ENCODE peak calls at places on chromosomes 1 and 21, in ten cellular contexts. T is sigmoid colon, W is suprapubic skin, B is heart right ventricle, R is neuronal stem cell, S is A673, N is BJ, V is Karpas-422, U is tibial artery, P is Peyer's patch. K is an unnamed sample. For H3K36me3, the result is how much of the 10 kb centered on the place peaks cover.

GRCh38 chr21:33655591-33656221 is 13.4 kb downstream of the ITSN1 start:
- DNase-seq in R (no peak), B (no peak), U (no peak), W (no peak), P (no peak), V (no peak), N (no peak), S (peak), T (no peak), K (no peak)

GRCh38 chr1:29062157-29062942 is 61.4 kb downstream of the TMEM200B start:
- DNase-seq in P (no peak), B (no peak), R (no peak), W (no peak), S (no peak), N (no peak), V (no peak), T (no peak), U (no peak), K (no peak)

GRCh38 chr1:110288111-110288510 is 51.1 kb upstream of the RBM15 start:
- DNase-seq in B (no peak), N (no peak), W (no peak), R (no peak), T (no peak), V (no peak), U (no peak), S (no peak), P (no peak), K (no peak)

GRCh38 chr1:56061824-56062223 is 517.5 kb downstream of the PLPP3 start:
- DNase-seq in V (peak), W (no peak), T (no peak), U (no peak), R (no peak), N (no peak), B (no peak), P (no peak), S (no peak), K (no peak)

GRCh38 chr1:4510276-4510691 is 144.1 kb upstream of the AJAP1 start:
- DNase-seq in B (no peak), T (no peak), V (no peak), N (no peak), W (no peak), P (no peak), R (no peak), U (peak), S (no peak), K (no peak)

GRCh38 chr1:192151176-192151575 is 7.1 kb upstream of the RGS18 start:
- DNase-seq in U (no peak), N (no peak), P (no peak), B (no peak), R (no peak), W (no peak), V (no peak), T (no peak), S (no peak), K (no peak)

GRCh38 chr1:31705080-31705866 is 1.5 kb upstream of the COL16A1 start:
- DNase-seq in S (peak), T (peak), U (peak), P (peak), B (peak), V (peak), N (no peak), R (no peak), W (peak), K (peak)

GRCh38 chr21:38439957-38440356 is 58.3 kb downstream of the ERG start:
- DNase-seq in S (no peak), T (no peak), U (no peak), B (no peak), V (no peak), R (no peak), W (no peak), P (no peak), N (no peak), K (no peak)

GRCh38 chr21:44615881-44616590 is 4.2 kb downstream of the KRTAP10-8 start:
- DNase-seq in V (no peak), B (no peak), R (no peak), T (no peak), S (no peak), W (no peak), U (no peak), P (peak), N (no peak), K (no peak)

GRCh38 chr1:60160141-60160540 is 86.6 kb upstream of the C1orf87 start:
- DNase-seq in V (no peak), B (no peak), T (no peak), W (no peak), U (no peak), N (peak), R (no peak), S (no peak), P (no peak), K (no peak)

GRCh38 chr1:42163536-42164503 is 725 bp downstream of the GUCA2A start:
- DNase-seq in S (no peak), R (no peak), U (no peak), W (no peak), N (no peak), B (no peak), P (no peak), T (peak), V (no peak), K (no peak)

GRCh38 chr1:20481158-20481617 is 4.8 kb downstream of the CAMK2N1 start:
- DNase-seq in V (no peak), T (no peak), P (peak), N (no peak), B (no peak), S (no peak), U (no peak), W (no peak), R (no peak), K (no peak)

GRCh38 chr1:64975127-64975526 is 8.8 kb upstream of the JAK1 start:
- DNase-seq in U (no peak), N (no peak), W (no peak), B (no peak), S (no peak), R (no peak), P (no peak), T (no peak), V (no peak), K (no peak)

GRCh38 chr1:203665986-203666385 is 39.4 kb downstream of the ATP2B4 start:
- DNase-seq in T (no peak), V (no peak), S (no peak), R (no peak), P (no peak), N (no peak), W (no peak), U (no peak), B (no peak), K (no peak)

GRCh38 chr1:224107282-224107625 is 6.7 kb upstream of the FBXO28 start:
- DNase-seq in S (no peak), W (no peak), U (no peak), T (no peak), B (no peak), R (no peak), N (no peak), P (no peak), V (no peak), K (no peak)

GRCh38 chr1:22001409-22001808 is at the start of gene CELA3A:
- DNase-seq in W (peak), U (no peak), R (no peak), V (no peak), B (no peak), P (peak), S (no peak), T (no peak), N (no peak), K (no peak)

GRCh38 chr1:91070274-91070673 is 48.4 kb upstream of the ZNF644 start:
- DNase-seq in S (no peak), N (no peak), W (no peak), U (no peak), P (no peak), R (no peak), T (no peak), B (no peak), V (no peak), K (no peak)

GRCh38 chr1:20578721-20579380 is 10.0 kb upstream of the CDA start:
- DNase-seq in U (no peak), S (no peak), N (no peak), R (no peak), W (no peak), B (no peak), V (no peak), P (no peak), T (no peak), K (no peak)

GRCh38 chr21:43308101-43308500 is 118.8 kb downstream of the SIK1 start:
- DNase-seq in U (no peak), T (peak), R (no peak), V (no peak), S (no peak), P (no peak), B (no peak), W (peak), N (no peak), K (no peak)

GRCh38 chr1:223271085-223271781 is 92.7 kb downstream of the SUSD4 start:
- DNase-seq in R (no peak), P (no peak), B (no peak), W (no peak), V (no peak), S (no peak), T (no peak), N (no peak), U (no peak), K (no peak)

GRCh38 chr1:2494323-2494693 is 18.2 kb downstream of the PLCH2 start:
- DNase-seq in S (no peak), N (peak), U (no peak), V (no peak), B (no peak), R (no peak), W (no peak), P (peak), T (peak), K (no peak)

GRCh38 chr1:2638466-2639115 is 5.8 kb upstream of the MMEL1 start:
- DNase-seq in N (no peak), B (no peak), U (no peak), T (peak), P (no peak), R (no peak), S (no peak), W (no peak), V (no peak), K (no peak)

GRCh38 chr1:76038306-76039004 is 36.1 kb upstream of the ST6GALNAC3 start:
- DNase-seq in P (no peak), T (no peak), W (no peak), R (no peak), S (peak), N (no peak), B (no peak), U (no peak), V (no peak), K (no peak)

GRCh38 chr1:155900161-155900560 is 11.0 kb downstream of the RIT1 start:
- DNase-seq in U (no peak), W (no peak), N (no peak), R (no peak), S (no peak), B (no peak), T (no peak), P (no peak), V (no peak), K (no peak)

GRCh38 chr21:30434033-30434631 is 4.1 kb downstream of the KRTAP13-4 start:
- DNase-seq in B (no peak), U (no peak), N (no peak), W (no peak), P (no peak), T (no peak), S (peak), V (peak), R (peak), K (no peak)

GRCh38 chr1:201050515-201051277 is 27.2 kb upstream of the KIF21B start:
- DNase-seq in U (no peak), W (no peak), P (no peak), B (no peak), N (no peak), V (peak), R (no peak), T (no peak), S (no peak), K (no peak)

GRCh38 chr1:3651939-3652537 is at the start of gene TP73:
- DNase-seq in B (no peak), S (peak), W (peak), P (no peak), R (no peak), N (no peak), U (no peak), T (no peak), V (no peak), K (no peak)

GRCh38 chr1:40901886-40902633 is 39.9 kb upstream of the CITED4 start:
- DNase-seq in T (no peak), N (no peak), V (no peak), R (no peak), S (no peak), B (peak), P (no peak), W (no peak), U (peak), K (no peak)

GRCh38 chr1:181043025-181043880 is 9.5 kb downstream of the MR1 start:
- DNase-seq in B (no peak), U (peak), P (peak), V (peak), W (no peak), N (no peak), S (no peak), T (no peak), R (no peak), K (no peak)

GRCh38 chr1:19203440-19203839 is 6.6 kb downstream of the UBR4 start:
- DNase-seq in P (peak), N (no peak), W (no peak), R (no peak), U (peak), B (peak), S (no peak), V (no peak), T (peak), K (no peak)

GRCh38 chr1:204578867-204579664 is 62.9 kb downstream of the MDM4 start:
- DNase-seq in R (no peak), N (no peak), T (peak), W (no peak), P (peak), B (peak), U (no peak), S (peak), V (peak), K (no peak)

GRCh38 chr1:43360616-43361015 is 1.8 kb downstream of the CDC20 start:
- DNase-seq in B (no peak), W (no peak), S (no peak), P (no peak), N (no peak), V (no peak), T (no peak), R (no peak), U (no peak), K (no peak)
- H3K4me3 ChIP-seq in B (no peak), W (no peak), S (peak), P (no peak), N (peak), V (peak), T (no peak), R (peak), U (no peak), K (no peak)

DNA sequence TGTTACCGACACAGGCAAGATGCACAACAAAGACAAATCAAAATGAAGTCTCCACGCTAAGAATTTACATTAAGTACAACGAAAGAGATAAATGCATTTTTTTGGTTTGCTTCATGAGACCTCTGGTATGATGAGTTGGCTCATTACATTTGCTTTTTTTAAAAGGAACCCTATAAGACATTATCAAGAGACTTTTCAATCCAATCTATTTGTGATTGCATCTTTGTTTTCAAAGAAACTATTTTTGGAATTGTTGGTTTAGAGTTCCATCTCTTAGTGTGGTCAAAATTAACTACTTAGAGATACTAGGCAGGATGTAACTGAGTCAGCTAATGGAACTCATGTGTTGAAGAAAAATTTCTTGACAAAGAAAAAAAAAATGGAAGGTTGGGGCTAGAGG is 200.1 kb downstream of the ZC3H11B start:
- DNase-seq in S (no peak), R (no peak), P (no peak), B (no peak), W (no peak), U (no peak), T (no peak), V (no peak), N (peak), K (no peak)
- H3K36me3 ChIP-seq in S (under half), R (under half), P (under half), B (under half), W (under half), U (under half), T (under half), V (under half), N (under half), K (under half)

GRCh38 chr21:28156590-28156989 is 836.1 kb downstream of the LTN1 start:
- DNase-seq in P (no peak), V (no peak), W (no peak), T (no peak), S (no peak), U (no peak), B (no peak), R (no peak), N (no peak), K (no peak)

GRCh38 chr21:28159396-28159795 is 833.3 kb downstream of the LTN1 start:
- DNase-seq in T (no peak), N (no peak), B (no peak), P (no peak), R (no peak), V (no peak), U (no peak), S (no peak), W (no peak), K (no peak)

DNA sequence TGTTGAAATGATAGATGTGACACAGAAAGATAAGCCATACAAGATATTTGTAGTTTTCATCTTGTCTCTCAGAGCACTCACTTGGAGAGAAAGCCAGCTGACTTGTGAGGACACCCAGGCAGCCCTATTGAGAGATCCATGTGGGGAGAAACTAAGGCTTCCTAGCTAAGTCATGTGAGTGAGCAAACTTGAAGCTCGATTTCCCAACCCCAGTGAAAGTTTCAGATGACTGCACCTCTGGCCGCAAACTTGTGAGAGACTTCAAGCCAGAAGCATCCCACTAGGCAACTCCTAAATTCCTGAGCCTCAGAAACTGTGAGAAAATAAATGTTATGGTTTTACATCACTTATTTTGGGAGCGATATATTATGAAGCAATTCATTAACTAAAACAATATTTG is 832.3 kb downstream of the LTN1 start:
- DNase-seq in T (no peak), P (no peak), W (peak), R (no peak), U (peak), V (no peak), N (no peak), S (no peak), B (no peak), K (no peak)
- H3K4me3 ChIP-seq in T (no peak), P (no peak), W (no peak), R (no peak), U (no peak), V (no peak), N (no peak), S (no peak), B (no peak), K (no peak)

DNA sequence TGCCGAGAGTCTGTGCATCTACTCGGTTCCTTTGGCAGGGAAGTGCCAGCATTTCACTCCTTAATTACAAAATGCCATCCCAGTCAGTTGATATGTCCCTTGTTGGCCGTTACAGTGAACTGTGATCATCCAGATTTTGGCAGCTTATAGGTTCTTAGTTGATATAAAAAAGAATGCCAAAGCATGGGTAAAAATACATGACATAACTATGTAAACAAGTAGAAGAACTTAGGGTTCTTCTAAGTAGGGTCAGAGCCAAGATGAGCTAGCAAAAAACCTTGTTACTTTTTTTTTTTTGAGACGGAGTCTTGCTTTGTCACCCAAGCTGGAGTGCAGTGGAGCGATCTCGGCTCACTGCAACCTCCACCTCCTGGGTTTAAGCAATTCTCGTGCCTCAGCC is 76.6 kb downstream of the UBE4B start:
- DNase-seq in W (no peak), T (no peak), P (no peak), U (no peak), R (no peak), B (no peak), V (no peak), S (no peak), N (no peak), K (no peak)
- H3K36me3 ChIP-seq in W (half or more), T (under half), P (under half), U (under half), R (half or more), B (under half), V (under half), S (under half), N (under half), K (under half)

DNA sequence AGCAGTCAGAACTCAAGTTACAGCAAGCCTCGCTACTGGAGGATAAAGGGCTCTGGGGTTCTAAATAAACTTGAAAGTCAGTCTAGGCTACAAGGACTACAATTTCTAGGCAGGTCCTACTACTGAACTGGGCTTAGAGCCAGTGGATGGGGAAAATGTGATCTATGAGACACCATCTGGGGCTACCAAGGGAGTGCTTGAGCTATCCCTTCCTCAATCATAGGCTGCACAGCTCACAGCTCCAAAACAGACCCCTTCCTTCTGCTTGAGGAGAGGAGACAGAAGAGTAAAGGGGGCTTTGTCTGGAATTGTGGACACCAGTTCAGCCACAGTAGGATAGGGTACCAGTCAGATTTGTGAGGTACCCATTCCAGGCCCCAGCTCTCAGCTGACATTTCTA is 145.8 kb upstream of the SNX7 start:
- DNase-seq in T (no peak), U (no peak), R (no peak), W (no peak), V (no peak), S (no peak), N (no peak), P (no peak), B (no peak), K (no peak)
- H3K4me3 ChIP-seq in T (no peak), U (no peak), R (no peak), W (no peak), V (no peak), S (no peak), N (no peak), P (no peak), B (no peak), K (no peak)

K was measured in naive thymus-derived CD4-positive, alpha-beta T cell.